ENCODE peak calls at places on chromosomes 7 and 10, in eight cellular contexts. R, T, G, S, J, K, P and C are unnamed samples.

GRCh38 chr10:72243822-72244437 is 27.9 kb upstream of the ASCC1 start:
- DNase-seq in R (peak), T (no peak), G (peak), S (peak), J (no peak), K (no peak), P (no peak), C (no peak)

GRCh38 chr7:34748244-34749039 is 90.4 kb downstream of the NPSR1 start:
- DNase-seq in R (peak), T (peak), G (peak), S (no peak), J (no peak), K (peak), P (no peak), C (no peak)

GRCh38 chr10:75197906-75198305 is 12.7 kb upstream of the VDAC2 start:
- DNase-seq in R (no peak), T (no peak), G (peak), S (peak), J (no peak), K (no peak), P (no peak), C (no peak)

GRCh38 chr7:114832906-114833595 is 88.8 kb upstream of the MDFIC start:
- DNase-seq in R (no peak), T (no peak), G (no peak), S (no peak), J (no peak), K (no peak), P (no peak), C (no peak)

GRCh38 chr7:50206521-50207250 is 97.8 kb upstream of the IKZF1 start:
- DNase-seq in R (no peak), T (no peak), G (no peak), S (no peak), J (peak), K (no peak), P (no peak), C (peak)

GRCh38 chr10:18238875-18239485 is 98.8 kb downstream of the CACNB2 start:
- DNase-seq in R (peak), T (no peak), G (peak), S (no peak), J (no peak), K (peak), P (no peak), C (no peak)

GRCh38 chr10:86254526-86255174 is 111.9 kb downstream of the GRID1 start:
- DNase-seq in R (no peak), T (no peak), G (no peak), S (peak), J (no peak), K (peak), P (no peak), C (no peak)

GRCh38 chr7:98157761-98158160 is 51.1 kb downstream of the LMTK2 start:
- DNase-seq in R (no peak), T (no peak), G (no peak), S (no peak), J (no peak), K (no peak), P (no peak), C (no peak)

GRCh38 chr10:124719213-124719851 is 24.8 kb downstream of the FAM53B start:
- DNase-seq in R (peak), T (no peak), G (peak), S (no peak), J (peak), K (no peak), P (no peak), C (peak)

GRCh38 chr10:79939969-79940368 is 8.9 kb downstream of the SFTPD start:
- DNase-seq in R (no peak), T (no peak), G (no peak), S (no peak), J (no peak), K (no peak), P (no peak), C (no peak)

GRCh38 chr10:31290386-31290785 is 28.6 kb upstream of the ZEB1 start:
- DNase-seq in R (no peak), T (no peak), G (no peak), S (no peak), J (no peak), K (no peak), P (no peak), C (no peak)

GRCh38 chr7:24786941-24787340 is 29.7 kb upstream of the GSDME start:
- DNase-seq in R (peak), T (peak), G (peak), S (no peak), J (no peak), K (no peak), P (peak), C (no peak)

GRCh38 chr10:33501161-33501560 is 166.7 kb upstream of the NRP1 start:
- DNase-seq in R (no peak), T (no peak), G (no peak), S (no peak), J (no peak), K (no peak), P (no peak), C (no peak)

GRCh38 chr10:44070282-44070681 is 314.6 kb downstream of the CXCL12 start:
- DNase-seq in R (no peak), T (peak), G (no peak), S (no peak), J (no peak), K (no peak), P (peak), C (no peak)

GRCh38 chr10:96676272-96677112 is 43.8 kb downstream of the PIK3AP1 start:
- DNase-seq in R (no peak), T (no peak), G (no peak), S (no peak), J (no peak), K (no peak), P (no peak), C (no peak)